ENCODE peak calls at places on chromosomes 1 and 21, in ten cellular contexts. One of them, this sample, is unnamed.

GRCh38 chr1:209875510-209875909 is 47.7 kb downstream of the UTP25 start:
- DNase-seq in amniotic stem cell: peak; percentile 38
- DNase-seq in stimulated activated CD4-positive, alpha-beta T cell treated with anti-CD3 and anti-CD28 coated beads, Interleukin-1b, Interleukin-23, amount 100 ng/mL, for 1 hour: no peak
- DNase-seq in colonic mucosa: no peak
- DNase-seq in cerebellar cortex: peak; percentile 95
- DNase-seq in astrocyte of the hippocampus: peak; percentile 82
- DNase-seq in left ventricle myocardium superior: no peak
- DNase-seq in activated naive CD8-positive, alpha-beta T cell treated with anti-CD3 and anti-CD28 coated beads, Interleukin-2, amount 50 U/mL, for 24 hours: no peak
- DNase-seq in GM13976: no peak
- DNase-seq in activated naive CD4-positive, alpha-beta T cell treated with anti-CD3 and anti-CD28 coated beads, Interleukin-2, amount 50 U/mL, for 72 hours: no peak
- DNase-seq in this sample: no peak

GRCh38 chr1:37919277-37919676 is 27.6 kb downstream of the INPP5B start:
- DNase-seq in amniotic stem cell: no peak
- DNase-seq in stimulated activated CD4-positive, alpha-beta T cell treated with anti-CD3 and anti-CD28 coated beads, Interleukin-1b, Interleukin-23, amount 100 ng/mL, for 1 hour: no peak
- DNase-seq in colonic mucosa: no peak
- DNase-seq in cerebellar cortex: peak; percentile 33
- DNase-seq in astrocyte of the hippocampus: peak; percentile 28
- DNase-seq in left ventricle myocardium superior: no peak
- DNase-seq in activated naive CD8-positive, alpha-beta T cell treated with anti-CD3 and anti-CD28 coated beads, Interleukin-2, amount 50 U/mL, for 24 hours: peak; percentile 23
- DNase-seq in GM13976: no peak
- DNase-seq in activated naive CD4-positive, alpha-beta T cell treated with anti-CD3 and anti-CD28 coated beads, Interleukin-2, amount 50 U/mL, for 72 hours: no peak
- DNase-seq in this sample: peak; percentile 9

GRCh38 chr1:180778782-180779398 is 133.8 kb upstream of the KIAA1614 start:
- DNase-seq in amniotic stem cell: no peak
- DNase-seq in stimulated activated CD4-positive, alpha-beta T cell treated with anti-CD3 and anti-CD28 coated beads, Interleukin-1b, Interleukin-23, amount 100 ng/mL, for 1 hour: no peak
- DNase-seq in colonic mucosa: peak; percentile 18
- DNase-seq in cerebellar cortex: no peak
- DNase-seq in astrocyte of the hippocampus: peak; percentile 13
- DNase-seq in left ventricle myocardium superior: no peak
- DNase-seq in activated naive CD8-positive, alpha-beta T cell treated with anti-CD3 and anti-CD28 coated beads, Interleukin-2, amount 50 U/mL, for 24 hours: no peak
- DNase-seq in GM13976: peak; percentile 20
- DNase-seq in activated naive CD4-positive, alpha-beta T cell treated with anti-CD3 and anti-CD28 coated beads, Interleukin-2, amount 50 U/mL, for 72 hours: no peak
- DNase-seq in this sample: peak; percentile 19

GRCh38 chr21:33598051-33598450 is 9.6 kb upstream of the DONSON start:
- DNase-seq in amniotic stem cell: no peak
- DNase-seq in stimulated activated CD4-positive, alpha-beta T cell treated with anti-CD3 and anti-CD28 coated beads, Interleukin-1b, Interleukin-23, amount 100 ng/mL, for 1 hour: no peak
- DNase-seq in colonic mucosa: no peak
- DNase-seq in cerebellar cortex: no peak
- DNase-seq in astrocyte of the hippocampus: no peak
- DNase-seq in left ventricle myocardium superior: no peak
- DNase-seq in activated naive CD8-positive, alpha-beta T cell treated with anti-CD3 and anti-CD28 coated beads, Interleukin-2, amount 50 U/mL, for 24 hours: no peak
- DNase-seq in GM13976: no peak
- DNase-seq in activated naive CD4-positive, alpha-beta T cell treated with anti-CD3 and anti-CD28 coated beads, Interleukin-2, amount 50 U/mL, for 72 hours: no peak
- DNase-seq in this sample: no peak

GRCh38 chr1:42998381-42998780 is 39.7 kb upstream of the SLC2A1 start:
- DNase-seq in amniotic stem cell: no peak
- DNase-seq in stimulated activated CD4-positive, alpha-beta T cell treated with anti-CD3 and anti-CD28 coated beads, Interleukin-1b, Interleukin-23, amount 100 ng/mL, for 1 hour: no peak
- DNase-seq in colonic mucosa: no peak
- DNase-seq in cerebellar cortex: peak; percentile 25
- DNase-seq in astrocyte of the hippocampus: peak; percentile 49
- DNase-seq in left ventricle myocardium superior: no peak
- DNase-seq in activated naive CD8-positive, alpha-beta T cell treated with anti-CD3 and anti-CD28 coated beads, Interleukin-2, amount 50 U/mL, for 24 hours: no peak
- DNase-seq in GM13976: no peak
- DNase-seq in activated naive CD4-positive, alpha-beta T cell treated with anti-CD3 and anti-CD28 coated beads, Interleukin-2, amount 50 U/mL, for 72 hours: no peak
- DNase-seq in this sample: no peak

GRCh38 chr1:111203681-111204210 is 3.3 kb upstream of the DENND2D start:
- DNase-seq in amniotic stem cell: no peak
- DNase-seq in stimulated activated CD4-positive, alpha-beta T cell treated with anti-CD3 and anti-CD28 coated beads, Interleukin-1b, Interleukin-23, amount 100 ng/mL, for 1 hour: peak; percentile 73
- DNase-seq in colonic mucosa: peak; percentile 88
- DNase-seq in cerebellar cortex: no peak
- DNase-seq in astrocyte of the hippocampus: peak; percentile 44
- DNase-seq in left ventricle myocardium superior: peak; percentile 83
- DNase-seq in activated naive CD8-positive, alpha-beta T cell treated with anti-CD3 and anti-CD28 coated beads, Interleukin-2, amount 50 U/mL, for 24 hours: peak; percentile 90
- DNase-seq in GM13976: peak; percentile 87
- DNase-seq in activated naive CD4-positive, alpha-beta T cell treated with anti-CD3 and anti-CD28 coated beads, Interleukin-2, amount 50 U/mL, for 72 hours: peak; percentile 74
- DNase-seq in this sample: peak; percentile 92

GRCh38 chr1:45619149-45619921 is 4.5 kb downstream of the CCDC17 start:
- DNase-seq in amniotic stem cell: no peak
- DNase-seq in stimulated activated CD4-positive, alpha-beta T cell treated with anti-CD3 and anti-CD28 coated beads, Interleukin-1b, Interleukin-23, amount 100 ng/mL, for 1 hour: no peak
- DNase-seq in colonic mucosa: no peak
- DNase-seq in cerebellar cortex: no peak
- DNase-seq in astrocyte of the hippocampus: no peak
- DNase-seq in left ventricle myocardium superior: no peak
- DNase-seq in activated naive CD8-positive, alpha-beta T cell treated with anti-CD3 and anti-CD28 coated beads, Interleukin-2, amount 50 U/mL, for 24 hours: no peak
- DNase-seq in GM13976: no peak
- DNase-seq in activated naive CD4-positive, alpha-beta T cell treated with anti-CD3 and anti-CD28 coated beads, Interleukin-2, amount 50 U/mL, for 72 hours: no peak
- DNase-seq in this sample: no peak

GRCh38 chr1:118911571-118911970 is 76.6 kb downstream of the TBX15 start:
- DNase-seq in amniotic stem cell: no peak
- DNase-seq in stimulated activated CD4-positive, alpha-beta T cell treated with anti-CD3 and anti-CD28 coated beads, Interleukin-1b, Interleukin-23, amount 100 ng/mL, for 1 hour: no peak
- DNase-seq in colonic mucosa: no peak
- DNase-seq in cerebellar cortex: no peak
- DNase-seq in astrocyte of the hippocampus: no peak
- DNase-seq in left ventricle myocardium superior: no peak
- DNase-seq in activated naive CD8-positive, alpha-beta T cell treated with anti-CD3 and anti-CD28 coated beads, Interleukin-2, amount 50 U/mL, for 24 hours: no peak
- DNase-seq in GM13976: no peak
- DNase-seq in activated naive CD4-positive, alpha-beta T cell treated with anti-CD3 and anti-CD28 coated beads, Interleukin-2, amount 50 U/mL, for 72 hours: no peak
- DNase-seq in this sample: no peak

GRCh38 chr1:18716785-18717678 is 86.4 kb downstream of the PAX7 start:
- DNase-seq in amniotic stem cell: no peak
- DNase-seq in stimulated activated CD4-positive, alpha-beta T cell treated with anti-CD3 and anti-CD28 coated beads, Interleukin-1b, Interleukin-23, amount 100 ng/mL, for 1 hour: no peak
- DNase-seq in colonic mucosa: no peak
- DNase-seq in cerebellar cortex: no peak
- DNase-seq in astrocyte of the hippocampus: peak; percentile 7
- DNase-seq in left ventricle myocardium superior: no peak
- DNase-seq in activated naive CD8-positive, alpha-beta T cell treated with anti-CD3 and anti-CD28 coated beads, Interleukin-2, amount 50 U/mL, for 24 hours: no peak
- DNase-seq in GM13976: no peak
- DNase-seq in activated naive CD4-positive, alpha-beta T cell treated with anti-CD3 and anti-CD28 coated beads, Interleukin-2, amount 50 U/mL, for 72 hours: no peak
- DNase-seq in this sample: no peak

GRCh38 chr1:43267818-43268425 is 1.9 kb upstream of the TMEM125 start:
- DNase-seq in amniotic stem cell: no peak
- DNase-seq in stimulated activated CD4-positive, alpha-beta T cell treated with anti-CD3 and anti-CD28 coated beads, Interleukin-1b, Interleukin-23, amount 100 ng/mL, for 1 hour: no peak
- DNase-seq in colonic mucosa: no peak
- DNase-seq in cerebellar cortex: no peak
- DNase-seq in astrocyte of the hippocampus: no peak
- DNase-seq in left ventricle myocardium superior: no peak
- DNase-seq in activated naive CD8-positive, alpha-beta T cell treated with anti-CD3 and anti-CD28 coated beads, Interleukin-2, amount 50 U/mL, for 24 hours: no peak
- DNase-seq in GM13976: peak; percentile 9
- DNase-seq in activated naive CD4-positive, alpha-beta T cell treated with anti-CD3 and anti-CD28 coated beads, Interleukin-2, amount 50 U/mL, for 72 hours: no peak
- DNase-seq in this sample: no peak